ENCODE peak calls at places on chromosomes 6 and 20, in seven cellular contexts. E, W, O, X, U, Z and S are unnamed samples.
A peak's percentile ranks its signal among the peaks of the same experiment; 100 is the strongest.

GRCh38 chr6:97885844-97886243 is 602.8 kb upstream of the MMS22L start:
- DNase-seq in W (no peak), E (no peak), X (no peak), O (no peak), Z (no peak), U (no peak), S (no peak)

GRCh38 chr20:33460711-33461110 is 17.1 kb upstream of the SNTA1 start:
- DNase-seq in W (no peak), O (no peak), X (no peak), E (no peak), U (no peak), Z (no peak), S (peak; percentile 35)

GRCh38 chr6:56334937-56335336 is 87.6 kb upstream of the COL21A1 start:
- DNase-seq in O (no peak), U (no peak), Z (no peak), W (no peak), E (no peak), X (no peak), S (no peak)

GRCh38 chr6:142014515-142014914 is 118.2 kb upstream of the GJE1 start:
- DNase-seq in Z (no peak), E (peak; percentile 72), O (no peak), X (no peak), W (no peak), U (no peak), S (no peak)

GRCh38 chr6:144722214-144722737 is 437.1 kb downstream of the UTRN start:
- DNase-seq in Z (no peak), W (no peak), O (no peak), E (no peak), X (no peak), U (no peak), S (no peak)

GRCh38 chr6:144543006-144543871 is 258.1 kb downstream of the UTRN start:
- DNase-seq in U (no peak), Z (no peak), W (no peak), O (no peak), E (no peak), X (no peak), S (no peak)

GRCh38 chr6:87093199-87093598 is 1.7 kb downstream of the CGA start:
- DNase-seq in Z (no peak), E (no peak), W (no peak), U (no peak), X (no peak), O (no peak), S (no peak)

GRCh38 chr20:49268600-49269365 is 9.1 kb downstream of the ZNFX1 start:
- DNase-seq in W (no peak), Z (no peak), E (no peak), O (no peak), U (no peak), X (no peak), S (no peak)

GRCh38 chr6:105713474-105714118 is 310.7 kb upstream of the PREP start:
- DNase-seq in E (peak; percentile 17), U (no peak), W (no peak), X (no peak), O (no peak), Z (no peak), S (no peak)

GRCh38 chr20:8749101-8749500 is 319.8 kb upstream of the PLCB4 start:
- DNase-seq in Z (no peak), X (no peak), O (no peak), W (no peak), E (no peak), U (no peak), S (no peak)

GRCh38 chr6:79525272-79526100 is 11.7 kb downstream of the LCA5 start:
- DNase-seq in W (peak; percentile 38), E (peak; percentile 10), O (no peak), U (peak; percentile 48), Z (no peak), X (no peak), S (no peak)
- TF ChIP-seq POLR2A in W (no peak), E (no peak), O (no peak), U (no peak), Z (no peak), X (no peak), S (no peak)

GRCh38 chr6:328184-328670 is 35.9 kb downstream of the DUSP22 start:
- DNase-seq in U (no peak), Z (no peak), W (no peak), E (no peak), X (peak; percentile 87), O (no peak), S (peak; percentile 79)
- TF ChIP-seq EP300 in U (no peak), Z (no peak), W (no peak), E (no peak), X (no peak), O (no peak), S (no peak)

GRCh38 chr6:13272131-13273046 is 55.9 kb downstream of the TBC1D7 start:
- DNase-seq in W (peak; percentile 24), X (peak; percentile 81), E (no peak), U (peak; percentile 79), O (no peak), Z (peak; percentile 75), S (peak; percentile 69)
- TF ChIP-seq POLR2A in W (no peak), X (no peak), E (no peak), U (no peak), O (no peak), Z (no peak), S (peak; percentile 34)

GRCh38 chr6:165884813-165885765 is 222.0 kb upstream of the PDE10A start:
- DNase-seq in O (peak; percentile 87), U (peak; percentile 92), X (peak; percentile 92), W (peak; percentile 74), E (peak; percentile 69), Z (peak; percentile 84), S (peak; percentile 78)
- TF ChIP-seq EP300 in O (no peak), U (no peak), X (no peak), W (no peak), E (no peak), Z (no peak), S (no peak)

GRCh38 chr20:45765980-45766379 is 25.7 kb downstream of the WFDC3 start:
- DNase-seq in E (no peak), Z (no peak), W (no peak), O (no peak), U (no peak), X (no peak), S (no peak)
- TF ChIP-seq POLR2A in E (no peak), Z (no peak), W (no peak), O (no peak), U (no peak), X (no peak), S (no peak)

DNA sequence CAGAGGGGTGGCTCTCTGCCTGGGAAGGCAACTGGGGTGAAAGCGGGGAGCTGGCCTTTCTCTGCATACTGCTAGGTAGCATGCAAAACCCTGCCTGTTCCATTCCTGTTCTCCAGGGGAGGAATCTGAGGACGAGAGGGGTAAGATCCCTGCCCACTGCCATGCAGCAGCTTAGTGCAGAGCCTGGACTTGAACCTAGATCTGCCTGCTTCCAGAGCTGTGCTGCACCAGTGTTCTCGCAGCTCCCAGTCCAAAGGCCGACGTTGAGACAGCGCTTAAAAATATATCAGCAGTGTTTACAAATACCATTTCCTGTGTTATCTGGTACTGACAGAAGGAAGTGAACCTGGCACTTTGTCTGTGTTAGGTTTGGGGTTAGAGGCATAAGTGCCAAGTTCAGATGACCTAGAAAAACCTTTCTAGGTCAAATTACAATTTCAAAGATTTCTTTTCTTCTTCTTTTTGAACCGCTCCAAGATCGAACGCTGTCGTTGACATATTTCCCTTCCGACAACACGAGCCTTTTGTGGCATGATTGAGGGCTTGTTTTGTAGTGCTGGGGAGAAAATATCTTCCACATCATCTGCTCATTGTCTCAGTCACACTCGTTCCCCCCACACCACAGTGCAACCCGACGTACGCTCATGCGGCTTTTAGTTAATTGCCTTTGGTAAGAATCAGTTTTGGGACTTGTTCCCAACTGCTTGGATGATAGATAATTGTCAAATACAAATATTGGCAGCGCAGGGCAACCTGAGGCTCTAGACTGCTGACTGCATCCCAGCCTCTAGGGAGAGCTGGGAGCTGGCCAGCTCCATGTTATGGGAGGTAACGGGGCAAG is 44.6 kb downstream of the TOX2 start:
- DNase-seq in X (no peak), O (no peak), W (no peak), U (no peak), Z (no peak), E (no peak), S (peak; percentile 20)
- TF ChIP-seq EP300 in X (no peak), O (no peak), W (no peak), U (no peak), Z (no peak), E (no peak), S (no peak)